ENCODE peak calls at places on chromosomes 3 and 15, in nine cellular contexts. Z is psoas muscle; R is lower lobe of right lung; C is Ammon's horn; D is sigmoid colon; V is stimulated activated CD8-positive, alpha-beta memory T cell treated with anti-CD3 and anti-CD28 coated beads, Interleukin-15, amount 100 ng/mL, for 24 hours; P is right cardiac atrium; W is GM03348; A is PC-3. M is an unnamed sample.

GRCh38 chr3:189896533-189896932 is 224.2 kb downstream of the P3H2 start:
- DNase-seq in Z (no peak), R (no peak), C (no peak), D (no peak), V (no peak), P (no peak), W (no peak), A (no peak), M (no peak)

GRCh38 chr3:113838631-113839209 is at the start of gene GRAMD1C:
- DNase-seq in Z (peak; percentile 91), R (peak; percentile 93), C (peak; percentile 92), D (peak; percentile 91), V (peak; percentile 65), P (peak; percentile 95), W (peak; percentile 93), A (peak; percentile 91), M (peak; percentile 98)

GRCh38 chr15:80386151-80386550 is 18.0 kb upstream of the ARNT2 start:
- DNase-seq in Z (no peak), R (no peak), C (no peak), D (no peak), V (no peak), P (no peak), W (no peak), A (no peak), M (no peak)

GRCh38 chr3:196499061-196499460 is 4.5 kb downstream of the RNF168 start:
- DNase-seq in Z (no peak), R (no peak), C (no peak), D (no peak), V (no peak), P (no peak), W (peak; percentile 71), A (no peak), M (no peak)

GRCh38 chr3:39541917-39542329 is 74.4 kb downstream of the MOBP start:
- DNase-seq in Z (no peak), R (no peak), C (peak; percentile 35), D (no peak), V (no peak), P (no peak), W (peak; percentile 45), A (peak; percentile 64), M (no peak)

GRCh38 chr3:190481779-190482178 is 32.1 kb upstream of the TMEM207 start:
- DNase-seq in Z (no peak), R (no peak), C (no peak), D (no peak), V (no peak), P (no peak), W (peak; percentile 13), A (no peak), M (no peak)

GRCh38 chr3:55963611-55964010 is 476.5 kb upstream of the WNT5A start:
- DNase-seq in Z (no peak), R (no peak), C (no peak), D (no peak), V (no peak), P (no peak), W (no peak), A (no peak), M (no peak)

GRCh38 chr15:29942144-29942543 is 119.9 kb upstream of the TJP1 start:
- DNase-seq in Z (no peak), R (no peak), C (peak; percentile 71), D (no peak), V (no peak), P (no peak), W (no peak), A (peak; percentile 35), M (no peak)

GRCh38 chr3:122680381-122681293 is at the start of gene PARP14:
- DNase-seq in Z (peak; percentile 73), R (peak; percentile 81), C (peak; percentile 59), D (peak; percentile 85), V (no peak), P (peak; percentile 88), W (peak; percentile 74), A (peak; percentile 77), M (peak; percentile 93)

GRCh38 chr15:98548172-98548971 is 100.0 kb upstream of the IGF1R start:
- DNase-seq in Z (peak; percentile 85), R (peak; percentile 82), C (peak; percentile 69), D (peak; percentile 93), V (peak; percentile 7), P (peak; percentile 90), W (peak; percentile 74), A (no peak), M (peak; percentile 93)

GRCh38 chr3:4904801-4905695 is 74.2 kb upstream of the BHLHE40 start:
- DNase-seq in Z (no peak), R (no peak), C (no peak), D (no peak), V (no peak), P (no peak), W (peak; percentile 48), A (peak; percentile 76), M (no peak)

GRCh38 chr3:182058488-182058887 is 346.8 kb downstream of the SOX2 start:
- DNase-seq in Z (no peak), R (no peak), C (no peak), D (no peak), V (no peak), P (no peak), W (no peak), A (no peak), M (no peak)

GRCh38 chr3:47863391-47864128 is 60.6 kb downstream of the DHX30 start:
- DNase-seq in Z (peak; percentile 25), R (no peak), C (no peak), D (no peak), V (no peak), P (no peak), W (no peak), A (no peak), M (peak; percentile 41)

GRCh38 chr3:181726351-181727121 is 14.8 kb downstream of the SOX2 start:
- DNase-seq in Z (no peak), R (no peak), C (peak; percentile 73), D (no peak), V (no peak), P (no peak), W (no peak), A (no peak), M (no peak)

GRCh38 chr15:62853833-62854210 is 188.7 kb upstream of the TPM1 start:
- DNase-seq in Z (no peak), R (no peak), C (no peak), D (no peak), V (no peak), P (no peak), W (no peak), A (no peak), M (no peak)

GRCh38 chr3:50639055-50639494 is 22.1 kb downstream of the MAPKAPK3 start:
- DNase-seq in Z (peak; percentile 63), R (no peak), C (no peak), D (no peak), V (no peak), P (no peak), W (peak; percentile 88), A (peak; percentile 89), M (no peak)

GRCh38 chr3:103873897-103874545 is 1439.2 kb downstream of the ZPLD1 start:
- DNase-seq in Z (no peak), R (no peak), C (no peak), D (no peak), V (no peak), P (no peak), W (no peak), A (no peak), M (no peak)

GRCh38 chr15:32107477-32108080 is 77.3 kb downstream of the CHRNA7 start:
- DNase-seq in Z (no peak), R (no peak), C (no peak), D (no peak), V (no peak), P (no peak), W (no peak), A (no peak), M (no peak)

GRCh38 chr15:75928680-75929608 is 25.3 kb downstream of the FBXO22 start:
- DNase-seq in Z (no peak), R (no peak), C (no peak), D (no peak), V (no peak), P (no peak), W (peak; percentile 16), A (peak; percentile 32), M (no peak)

GRCh38 chr3:187325632-187326031 is 34.1 kb upstream of the MASP1 start:
- DNase-seq in Z (no peak), R (no peak), C (no peak), D (no peak), V (no peak), P (no peak), W (no peak), A (no peak), M (no peak)

GRCh38 chr3:75140904-75141615 is 523.1 kb upstream of the FRG2C start:
- DNase-seq in Z (no peak), R (no peak), C (no peak), D (no peak), V (no peak), P (no peak), W (no peak), A (no peak), M (no peak)

GRCh38 chr15:74430510-74430951 is 3.2 kb downstream of the SEMA7A start:
- DNase-seq in Z (peak; percentile 23), R (no peak), C (no peak), D (no peak), V (no peak), P (peak; percentile 36), W (no peak), A (no peak), M (no peak)

GRCh38 chr15:100688549-100689120 is 86.2 kb downstream of the ASB7 start:
- DNase-seq in Z (no peak), R (no peak), C (no peak), D (no peak), V (no peak), P (no peak), W (no peak), A (no peak), M (peak; percentile 32)

GRCh38 chr15:74835312-74835823 is 7.6 kb downstream of the ULK3 start:
- DNase-seq in Z (peak; percentile 80), R (peak; percentile 71), C (peak; percentile 47), D (no peak), V (no peak), P (peak; percentile 77), W (peak; percentile 85), A (peak; percentile 88), M (no peak)